ENCODE peak calls at places on chromosomes 7 and 10, in six cellular contexts. One of them, this sample, is unnamed.

GRCh38 chr7:105209433-105209832 is 179.3 kb downstream of the SRPK2 start:
- DNase-seq in lung microvascular endothelial cell: no peak
- DNase-seq in HFF-Myc: no peak
- DNase-seq in NCI-H2171 treated with DMSO at 0.1 percent for 48 hours: no peak
- DNase-seq in pons: no peak
- DNase-seq in mucosa of gallbladder: no peak
- DNase-seq in this sample: no peak

GRCh38 chr7:13903997-13904396 is 85.5 kb downstream of the ETV1 start:
- DNase-seq in HFF-Myc: no peak
- DNase-seq in lung microvascular endothelial cell: no peak
- DNase-seq in mucosa of gallbladder: no peak
- DNase-seq in pons: no peak
- DNase-seq in NCI-H2171 treated with DMSO at 0.1 percent for 48 hours: no peak
- DNase-seq in this sample: peak

GRCh38 chr7:135855836-135856235 is 107.2 kb upstream of the FAM180A start:
- DNase-seq in lung microvascular endothelial cell: no peak
- DNase-seq in NCI-H2171 treated with DMSO at 0.1 percent for 48 hours: no peak
- DNase-seq in mucosa of gallbladder: no peak
- DNase-seq in HFF-Myc: peak
- DNase-seq in pons: no peak
- DNase-seq in this sample: peak

GRCh38 chr10:101292194-101293006 is 61.6 kb upstream of the BTRC start:
- DNase-seq in HFF-Myc: no peak
- DNase-seq in mucosa of gallbladder: no peak
- DNase-seq in pons: peak
- DNase-seq in NCI-H2171 treated with DMSO at 0.1 percent for 48 hours: peak
- DNase-seq in lung microvascular endothelial cell: peak
- DNase-seq in this sample: peak

GRCh38 chr10:14074062-14074884 is 256.5 kb downstream of the FRMD4A start:
- DNase-seq in pons: no peak
- DNase-seq in HFF-Myc: peak
- DNase-seq in lung microvascular endothelial cell: peak
- DNase-seq in NCI-H2171 treated with DMSO at 0.1 percent for 48 hours: peak
- DNase-seq in mucosa of gallbladder: peak
- DNase-seq in this sample: peak

GRCh38 chr7:537911-538634 is 18.4 kb upstream of the PDGFA start:
- DNase-seq in NCI-H2171 treated with DMSO at 0.1 percent for 48 hours: no peak
- DNase-seq in lung microvascular endothelial cell: peak
- DNase-seq in mucosa of gallbladder: peak
- DNase-seq in HFF-Myc: peak
- DNase-seq in pons: no peak
- DNase-seq in this sample: peak

GRCh38 chr10:1150638-1150955 is 94.4 kb downstream of the WDR37 start:
- DNase-seq in mucosa of gallbladder: peak
- DNase-seq in lung microvascular endothelial cell: no peak
- DNase-seq in HFF-Myc: no peak
- DNase-seq in NCI-H2171 treated with DMSO at 0.1 percent for 48 hours: no peak
- DNase-seq in pons: no peak
- DNase-seq in this sample: no peak

GRCh38 chr7:94276797-94277196 is 117.9 kb upstream of the COL1A2 start:
- DNase-seq in mucosa of gallbladder: no peak
- DNase-seq in HFF-Myc: peak
- DNase-seq in pons: peak
- DNase-seq in NCI-H2171 treated with DMSO at 0.1 percent for 48 hours: peak
- DNase-seq in lung microvascular endothelial cell: peak
- DNase-seq in this sample: peak

GRCh38 chr10:123398180-123398591 is 244.0 kb downstream of the BUB3 start:
- DNase-seq in pons: peak
- DNase-seq in mucosa of gallbladder: no peak
- DNase-seq in HFF-Myc: no peak
- DNase-seq in NCI-H2171 treated with DMSO at 0.1 percent for 48 hours: no peak
- DNase-seq in lung microvascular endothelial cell: no peak
- DNase-seq in this sample: no peak

GRCh38 chr7:125934539-125934938 is 1004.9 kb upstream of the POT1 start:
- DNase-seq in HFF-Myc: no peak
- DNase-seq in NCI-H2171 treated with DMSO at 0.1 percent for 48 hours: peak
- DNase-seq in pons: no peak
- DNase-seq in lung microvascular endothelial cell: no peak
- DNase-seq in mucosa of gallbladder: no peak
- DNase-seq in this sample: no peak